ENCODE peak calls at places on chromosomes 6 and 20, in six cellular contexts. One of them, this sample, is unnamed.
A peak's percentile ranks its signal among the peaks of the same experiment; 100 is the strongest.

GRCh38 chr6:46090115-46091079 is 39.4 kb upstream of the ENPP4 start:
- DNase-seq in H9: peak; percentile 45
- DNase-seq in A673: peak; percentile 56
- DNase-seq in fibroblast of lung: peak; percentile 58
- DNase-seq in pancreas: peak; percentile 52
- DNase-seq in cardiac muscle cell: peak; percentile 69
- DNase-seq in this sample: peak; percentile 77

GRCh38 chr20:6707231-6707870 is 60.1 kb upstream of the BMP2 start:
- DNase-seq in fibroblast of lung: no peak
- DNase-seq in pancreas: no peak
- DNase-seq in A673: no peak
- DNase-seq in H9: no peak
- DNase-seq in cardiac muscle cell: no peak
- DNase-seq in this sample: no peak

GRCh38 chr20:51365670-51366069 is 176.8 kb downstream of the NFATC2 start:
- DNase-seq in fibroblast of lung: peak; percentile 86
- DNase-seq in pancreas: no peak
- DNase-seq in A673: no peak
- DNase-seq in H9: no peak
- DNase-seq in cardiac muscle cell: peak; percentile 76
- DNase-seq in this sample: no peak

GRCh38 chr6:17493286-17493685 is 99.9 kb downstream of the CAP2 start:
- DNase-seq in A673: no peak
- DNase-seq in cardiac muscle cell: peak; percentile 52
- DNase-seq in H9: no peak
- DNase-seq in pancreas: no peak
- DNase-seq in fibroblast of lung: peak; percentile 72
- DNase-seq in this sample: no peak

GRCh38 chr6:21914121-21914973 is 320.8 kb downstream of the SOX4 start:
- DNase-seq in A673: peak; percentile 34
- DNase-seq in fibroblast of lung: peak; percentile 18
- DNase-seq in H9: no peak
- DNase-seq in cardiac muscle cell: peak; percentile 50
- DNase-seq in pancreas: peak; percentile 71
- DNase-seq in this sample: no peak

GRCh38 chr6:141675957-141676356 is 456.8 kb upstream of the GJE1 start:
- DNase-seq in H9: no peak
- DNase-seq in pancreas: no peak
- DNase-seq in cardiac muscle cell: peak; percentile 38
- DNase-seq in fibroblast of lung: peak; percentile 46
- DNase-seq in A673: peak; percentile 80
- DNase-seq in this sample: no peak

GRCh38 chr20:15942130-15942529 is 631.1 kb downstream of the KIF16B start:
- DNase-seq in cardiac muscle cell: no peak
- DNase-seq in fibroblast of lung: no peak
- DNase-seq in pancreas: no peak
- DNase-seq in A673: no peak
- DNase-seq in H9: no peak
- DNase-seq in this sample: no peak

GRCh38 chr20:48797275-48797825 is 30.4 kb downstream of the PREX1 start:
- DNase-seq in H9: no peak
- DNase-seq in A673: no peak
- DNase-seq in fibroblast of lung: no peak
- DNase-seq in pancreas: no peak
- DNase-seq in cardiac muscle cell: no peak
- DNase-seq in this sample: peak; percentile 65

GRCh38 chr6:551405-551804 is 105.5 kb downstream of the HUS1B start:
- DNase-seq in cardiac muscle cell: peak; percentile 17
- DNase-seq in fibroblast of lung: peak; percentile 32
- DNase-seq in pancreas: no peak
- DNase-seq in H9: peak; percentile 79
- DNase-seq in A673: peak; percentile 46
- DNase-seq in this sample: peak; percentile 82

GRCh38 chr6:157314705-157315321 is 8.5 kb downstream of the TMEM242 start:
- DNase-seq in A673: peak; percentile 78
- DNase-seq in H9: no peak
- DNase-seq in pancreas: no peak
- DNase-seq in fibroblast of lung: peak; percentile 91
- DNase-seq in cardiac muscle cell: peak; percentile 86
- DNase-seq in this sample: no peak

GRCh38 chr6:137550527-137550926 is 56.3 kb upstream of the OLIG3 start:
- DNase-seq in cardiac muscle cell: no peak
- DNase-seq in pancreas: no peak
- DNase-seq in A673: no peak
- DNase-seq in fibroblast of lung: no peak
- DNase-seq in H9: no peak
- DNase-seq in this sample: no peak

GRCh38 chr6:43627008-43627825 is 1.8 kb downstream of the GTPBP2 start:
- DNase-seq in cardiac muscle cell: peak; percentile 96
- DNase-seq in H9: no peak
- DNase-seq in fibroblast of lung: peak; percentile 99
- DNase-seq in A673: peak; percentile 35
- DNase-seq in pancreas: no peak
- DNase-seq in this sample: no peak

GRCh38 chr20:24608926-24609667 is 139.7 kb downstream of the SYNDIG1 start:
- DNase-seq in H9: no peak
- DNase-seq in cardiac muscle cell: peak; percentile 44
- DNase-seq in pancreas: no peak
- DNase-seq in A673: peak; percentile 81
- DNase-seq in fibroblast of lung: peak; percentile 39
- DNase-seq in this sample: peak; percentile 25

GRCh38 chr6:100851819-100852218 is 29.3 kb downstream of the ASCC3 start:
- DNase-seq in fibroblast of lung: no peak
- DNase-seq in pancreas: peak; percentile 20
- DNase-seq in cardiac muscle cell: no peak
- DNase-seq in A673: no peak
- DNase-seq in H9: no peak
- DNase-seq in this sample: no peak

GRCh38 chr6:90484903-90485302 is 102.0 kb downstream of the MAP3K7 start:
- DNase-seq in cardiac muscle cell: no peak
- DNase-seq in H9: no peak
- DNase-seq in fibroblast of lung: no peak
- DNase-seq in pancreas: no peak
- DNase-seq in A673: peak; percentile 32
- DNase-seq in this sample: peak; percentile 64

GRCh38 chr20:51639206-51639832 is 96.8 kb upstream of the NFATC2 start:
- DNase-seq in fibroblast of lung: peak; percentile 75
- DNase-seq in cardiac muscle cell: peak; percentile 82
- DNase-seq in A673: peak; percentile 83
- DNase-seq in H9: peak; percentile 81
- DNase-seq in pancreas: peak; percentile 64
- DNase-seq in this sample: peak; percentile 95

GRCh38 chr6:166955121-166955864 is 1.1 kb downstream of the RNASET2 start:
- DNase-seq in H9: no peak
- DNase-seq in cardiac muscle cell: no peak
- DNase-seq in A673: no peak
- DNase-seq in fibroblast of lung: no peak
- DNase-seq in pancreas: no peak
- DNase-seq in this sample: peak; percentile 64

GRCh38 chr6:29861521-29862255 is 34.1 kb downstream of the HLA-G start:
- DNase-seq in H9: no peak
- DNase-seq in fibroblast of lung: no peak
- DNase-seq in cardiac muscle cell: peak; percentile 11
- DNase-seq in pancreas: no peak
- DNase-seq in A673: no peak
- DNase-seq in this sample: no peak

GRCh38 chr6:145866449-145867401 is 52.1 kb upstream of the FBXO30 start:
- DNase-seq in fibroblast of lung: no peak
- DNase-seq in H9: no peak
- DNase-seq in pancreas: no peak
- DNase-seq in cardiac muscle cell: no peak
- DNase-seq in A673: no peak
- DNase-seq in this sample: no peak

GRCh38 chr6:166998256-166999144 is 697 bp upstream of the CEP43 start:
- DNase-seq in A673: peak; percentile 4
- DNase-seq in pancreas: peak; percentile 81
- DNase-seq in H9: peak; percentile 46
- DNase-seq in fibroblast of lung: no peak
- DNase-seq in cardiac muscle cell: no peak
- DNase-seq in this sample: peak; percentile 78

GRCh38 chr20:50101281-50101680 is 11.7 kb downstream of the UBE2V1 start:
- DNase-seq in A673: no peak
- DNase-seq in H9: no peak
- DNase-seq in pancreas: no peak
- DNase-seq in cardiac muscle cell: peak; percentile 34
- DNase-seq in fibroblast of lung: no peak
- DNase-seq in this sample: no peak

GRCh38 chr20:50100552-50100951 is 12.4 kb downstream of the UBE2V1 start:
- DNase-seq in cardiac muscle cell: no peak
- DNase-seq in A673: no peak
- DNase-seq in fibroblast of lung: no peak
- DNase-seq in H9: no peak
- DNase-seq in pancreas: no peak
- DNase-seq in this sample: no peak

GRCh38 chr20:50098259-50098658 is 14.7 kb downstream of the UBE2V1 start:
- DNase-seq in H9: no peak
- DNase-seq in cardiac muscle cell: no peak
- DNase-seq in fibroblast of lung: no peak
- DNase-seq in A673: no peak
- DNase-seq in pancreas: no peak
- DNase-seq in this sample: no peak

GRCh38 chr20:50099121-50099520 is 13.8 kb downstream of the UBE2V1 start:
- DNase-seq in fibroblast of lung: no peak
- DNase-seq in cardiac muscle cell: no peak
- DNase-seq in A673: no peak
- DNase-seq in H9: no peak
- DNase-seq in pancreas: no peak
- DNase-seq in this sample: no peak

GRCh38 chr20:50099565-50099991 is 13.4 kb downstream of the UBE2V1 start:
- DNase-seq in H9: no peak
- DNase-seq in pancreas: no peak
- DNase-seq in cardiac muscle cell: no peak
- DNase-seq in A673: no peak
- DNase-seq in fibroblast of lung: no peak
- DNase-seq in this sample: no peak
- H3K4me1 ChIP-seq in H9: peaks cover 3% of the 10 kb centered on the region
- H3K4me1 ChIP-seq in pancreas: peaks cover 22% of the 10 kb centered on the region
- H3K4me1 ChIP-seq in cardiac muscle cell: peaks cover 58% of the 10 kb centered on the region
- H3K4me1 ChIP-seq in A673: peaks cover 21% of the 10 kb centered on the region
- H3K4me1 ChIP-seq in fibroblast of lung: peaks cover 14% of the 10 kb centered on the region
- H3K4me1 ChIP-seq in this sample: peaks cover 7% of the 10 kb centered on the region

GRCh38 chr20:44633187-44633851 is 18.2 kb downstream of the ADA start:
- DNase-seq in A673: no peak
- DNase-seq in pancreas: no peak
- DNase-seq in fibroblast of lung: no peak
- DNase-seq in cardiac muscle cell: no peak
- DNase-seq in H9: no peak
- DNase-seq in this sample: no peak
- H3K4me1 ChIP-seq in A673: no peaks in the 10 kb centered on the region
- H3K4me1 ChIP-seq in pancreas: no peaks in the 10 kb centered on the region
- H3K4me1 ChIP-seq in fibroblast of lung: no peaks in the 10 kb centered on the region
- H3K4me1 ChIP-seq in cardiac muscle cell: no peaks in the 10 kb centered on the region
- H3K4me1 ChIP-seq in H9: no peaks in the 10 kb centered on the region
- H3K4me1 ChIP-seq in this sample: no peaks in the 10 kb centered on the region

GRCh38 chr6:24692003-24692402 is 25.1 kb downstream of the ACOT13 start:
- DNase-seq in H9: no peak
- DNase-seq in fibroblast of lung: no peak
- DNase-seq in A673: no peak
- DNase-seq in cardiac muscle cell: no peak
- DNase-seq in pancreas: no peak
- DNase-seq in this sample: no peak

GRCh38 chr6:24696097-24696496 is 22.9 kb downstream of the C6orf62 start:
- DNase-seq in pancreas: no peak
- DNase-seq in fibroblast of lung: no peak
- DNase-seq in A673: no peak
- DNase-seq in cardiac muscle cell: no peak
- DNase-seq in H9: no peak
- DNase-seq in this sample: no peak

GRCh38 chr6:24692415-24692814 is 25.5 kb downstream of the ACOT13 start:
- DNase-seq in pancreas: no peak
- DNase-seq in cardiac muscle cell: no peak
- DNase-seq in fibroblast of lung: no peak
- DNase-seq in A673: no peak
- DNase-seq in H9: no peak
- DNase-seq in this sample: no peak

GRCh38 chr6:24692851-24693592 is 25.9 kb downstream of the C6orf62 start:
- DNase-seq in cardiac muscle cell: no peak
- DNase-seq in fibroblast of lung: no peak
- DNase-seq in H9: no peak
- DNase-seq in pancreas: no peak
- DNase-seq in A673: no peak
- DNase-seq in this sample: no peak

GRCh38 chr6:24694198-24694597 is 24.8 kb downstream of the C6orf62 start:
- DNase-seq in A673: no peak
- DNase-seq in H9: no peak
- DNase-seq in fibroblast of lung: no peak
- DNase-seq in cardiac muscle cell: no peak
- DNase-seq in pancreas: no peak
- DNase-seq in this sample: no peak
- H3K4me1 ChIP-seq in A673: no peaks in the 10 kb centered on the region
- H3K4me1 ChIP-seq in H9: no peaks in the 10 kb centered on the region
- H3K4me1 ChIP-seq in fibroblast of lung: no peaks in the 10 kb centered on the region
- H3K4me1 ChIP-seq in cardiac muscle cell: peaks cover 23% of the 10 kb centered on the region
- H3K4me1 ChIP-seq in pancreas: no peaks in the 10 kb centered on the region
- H3K4me1 ChIP-seq in this sample: peaks cover 3% of the 10 kb centered on the region

DNA sequence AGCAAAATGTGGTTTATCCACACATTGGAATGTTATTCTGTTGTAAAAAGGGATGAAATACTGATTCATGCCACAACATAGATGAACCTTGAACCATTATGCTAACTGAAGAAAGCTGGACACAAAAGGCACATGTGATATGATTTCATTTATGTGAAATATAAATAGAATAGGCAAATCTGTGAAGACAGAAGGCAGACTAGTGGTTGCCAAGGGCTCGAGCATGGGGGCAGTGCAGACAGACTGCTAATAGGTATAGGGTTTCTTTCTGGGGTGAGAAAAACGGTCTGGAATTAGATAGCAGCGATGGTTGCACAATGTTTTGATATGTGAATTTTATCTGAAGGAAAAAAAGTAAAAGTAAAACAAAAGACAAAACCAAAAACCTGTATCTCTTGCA is 54.6 kb upstream of the FNDC1 start:
- DNase-seq in H9: no peak
- DNase-seq in cardiac muscle cell: no peak
- DNase-seq in fibroblast of lung: no peak
- DNase-seq in A673: no peak
- DNase-seq in pancreas: no peak
- DNase-seq in this sample: no peak
- H3K4me1 ChIP-seq in H9: no peaks in the 10 kb centered on the region
- H3K4me1 ChIP-seq in cardiac muscle cell: no peaks in the 10 kb centered on the region
- H3K4me1 ChIP-seq in fibroblast of lung: no peaks in the 10 kb centered on the region
- H3K4me1 ChIP-seq in A673: no peaks in the 10 kb centered on the region
- H3K4me1 ChIP-seq in pancreas: no peaks in the 10 kb centered on the region
- H3K4me1 ChIP-seq in this sample: no peaks in the 10 kb centered on the region